ENCODE peak calls at places on chromosomes 3 and 15, in ten cellular contexts. One of them, this sample, is unnamed.

GRCh38 chr15:48415036-48415886 is 84.0 kb downstream of the DUT start:
- DNase-seq in cardiac fibroblast: peak
- DNase-seq in heart right ventricle: no peak
- DNase-seq in suprapubic skin: no peak
- DNase-seq in AG04450: no peak
- DNase-seq in ovary: no peak
- DNase-seq in endothelial cell: no peak
- DNase-seq in testis: no peak
- DNase-seq in Caco-2: no peak
- DNase-seq in heart left ventricle: no peak
- DNase-seq in this sample: no peak

GRCh38 chr3:79654019-79654418 is 113.8 kb downstream of the ROBO1 start:
- DNase-seq in cardiac fibroblast: no peak
- DNase-seq in heart right ventricle: no peak
- DNase-seq in suprapubic skin: no peak
- DNase-seq in AG04450: no peak
- DNase-seq in ovary: no peak
- DNase-seq in endothelial cell: no peak
- DNase-seq in testis: no peak
- DNase-seq in Caco-2: no peak
- DNase-seq in heart left ventricle: no peak
- DNase-seq in this sample: no peak

GRCh38 chr3:111333642-111334041 is 208.4 kb upstream of the CD96 start:
- DNase-seq in cardiac fibroblast: peak
- DNase-seq in heart right ventricle: no peak
- DNase-seq in suprapubic skin: no peak
- DNase-seq in AG04450: no peak
- DNase-seq in ovary: no peak
- DNase-seq in endothelial cell: no peak
- DNase-seq in testis: no peak
- DNase-seq in Caco-2: no peak
- DNase-seq in heart left ventricle: no peak
- DNase-seq in this sample: no peak

GRCh38 chr3:141174683-141175082 is 56.9 kb upstream of the PXYLP1 start:
- DNase-seq in cardiac fibroblast: no peak
- DNase-seq in heart right ventricle: no peak
- DNase-seq in suprapubic skin: no peak
- DNase-seq in AG04450: no peak
- DNase-seq in ovary: no peak
- DNase-seq in endothelial cell: no peak
- DNase-seq in testis: no peak
- DNase-seq in Caco-2: no peak
- DNase-seq in heart left ventricle: no peak
- DNase-seq in this sample: no peak

GRCh38 chr3:122682016-122682374 is 1.4 kb downstream of the PARP14 start:
- DNase-seq in cardiac fibroblast: no peak
- DNase-seq in heart right ventricle: no peak
- DNase-seq in suprapubic skin: no peak
- DNase-seq in AG04450: no peak
- DNase-seq in ovary: no peak
- DNase-seq in endothelial cell: no peak
- DNase-seq in testis: no peak
- DNase-seq in Caco-2: no peak
- DNase-seq in heart left ventricle: no peak
- DNase-seq in this sample: no peak

GRCh38 chr3:43872301-43872700 is 181.6 kb downstream of the ABHD5 start:
- DNase-seq in cardiac fibroblast: peak
- DNase-seq in heart right ventricle: no peak
- DNase-seq in suprapubic skin: no peak
- DNase-seq in AG04450: peak
- DNase-seq in ovary: no peak
- DNase-seq in endothelial cell: no peak
- DNase-seq in testis: no peak
- DNase-seq in Caco-2: no peak
- DNase-seq in heart left ventricle: no peak
- DNase-seq in this sample: no peak

GRCh38 chr15:66294157-66294931 is 976 bp downstream of the DIS3L start:
- DNase-seq in cardiac fibroblast: peak
- DNase-seq in heart right ventricle: no peak
- DNase-seq in suprapubic skin: no peak
- DNase-seq in AG04450: peak
- DNase-seq in ovary: peak
- DNase-seq in endothelial cell: no peak
- DNase-seq in testis: peak
- DNase-seq in Caco-2: no peak
- DNase-seq in heart left ventricle: no peak
- DNase-seq in this sample: no peak

GRCh38 chr3:148930785-148931184 is 60.6 kb upstream of the GYG1 start:
- DNase-seq in cardiac fibroblast: peak
- DNase-seq in heart right ventricle: no peak
- DNase-seq in suprapubic skin: no peak
- DNase-seq in AG04450: peak
- DNase-seq in ovary: no peak
- DNase-seq in endothelial cell: no peak
- DNase-seq in testis: no peak
- DNase-seq in Caco-2: no peak
- DNase-seq in heart left ventricle: no peak
- DNase-seq in this sample: no peak

GRCh38 chr3:86788371-86788770 is 202.6 kb downstream of the VGLL3 start:
- DNase-seq in cardiac fibroblast: peak
- DNase-seq in heart right ventricle: no peak
- DNase-seq in suprapubic skin: no peak
- DNase-seq in AG04450: no peak
- DNase-seq in ovary: no peak
- DNase-seq in endothelial cell: no peak
- DNase-seq in testis: no peak
- DNase-seq in Caco-2: no peak
- DNase-seq in heart left ventricle: no peak
- DNase-seq in this sample: no peak

GRCh38 chr3:108329087-108329486 is 32.7 kb downstream of the HHLA2 start:
- DNase-seq in cardiac fibroblast: no peak
- DNase-seq in heart right ventricle: no peak
- DNase-seq in suprapubic skin: no peak
- DNase-seq in AG04450: no peak
- DNase-seq in ovary: no peak
- DNase-seq in endothelial cell: no peak
- DNase-seq in testis: no peak
- DNase-seq in Caco-2: no peak
- DNase-seq in heart left ventricle: no peak
- DNase-seq in this sample: no peak

GRCh38 chr3:100401674-100402036 is 316 bp downstream of the LNP1 start:
- DNase-seq in cardiac fibroblast: peak
- DNase-seq in heart right ventricle: peak
- DNase-seq in suprapubic skin: peak
- DNase-seq in AG04450: no peak
- DNase-seq in ovary: no peak
- DNase-seq in endothelial cell: peak
- DNase-seq in testis: peak
- DNase-seq in Caco-2: no peak
- DNase-seq in heart left ventricle: peak
- DNase-seq in this sample: no peak

GRCh38 chr15:43404130-43404529 is 33.2 kb downstream of the TUBGCP4 start:
- DNase-seq in cardiac fibroblast: no peak
- DNase-seq in heart right ventricle: no peak
- DNase-seq in suprapubic skin: no peak
- DNase-seq in AG04450: no peak
- DNase-seq in ovary: no peak
- DNase-seq in endothelial cell: no peak
- DNase-seq in testis: no peak
- DNase-seq in Caco-2: no peak
- DNase-seq in heart left ventricle: no peak
- DNase-seq in this sample: no peak

DNA sequence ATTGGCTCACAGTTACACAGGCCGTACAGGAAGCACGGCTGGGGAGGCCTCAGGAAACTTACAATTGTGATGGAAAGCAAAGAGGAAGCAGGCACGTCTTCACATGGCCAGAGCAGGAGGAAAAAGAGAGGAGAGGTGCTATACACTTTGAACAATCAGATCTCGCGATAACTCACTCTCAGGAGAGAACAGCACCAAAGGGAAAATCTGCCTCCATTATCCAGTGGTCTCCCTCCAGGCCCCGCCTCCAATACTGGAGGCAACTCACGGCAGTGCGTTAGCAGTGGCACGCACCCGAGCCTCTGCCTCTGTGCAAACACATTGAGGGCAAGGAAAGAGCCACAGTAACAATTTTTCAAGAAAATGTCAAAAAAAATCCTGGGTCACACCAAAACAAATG is 11.0 kb downstream of the OSTN start:
- DNase-seq in cardiac fibroblast: no peak
- DNase-seq in heart right ventricle: no peak
- DNase-seq in suprapubic skin: no peak
- DNase-seq in AG04450: no peak
- DNase-seq in ovary: no peak
- DNase-seq in endothelial cell: no peak
- DNase-seq in testis: no peak
- DNase-seq in Caco-2: no peak
- DNase-seq in heart left ventricle: no peak
- DNase-seq in this sample: no peak
- TF ChIP-seq CTCF in cardiac fibroblast: no peak
- TF ChIP-seq CTCF in heart right ventricle: no peak
- TF ChIP-seq CTCF in suprapubic skin: no peak
- TF ChIP-seq CTCF in AG04450: no peak
- TF ChIP-seq CTCF in ovary: no peak
- TF ChIP-seq CTCF in endothelial cell: no peak
- TF ChIP-seq CTCF in testis: no peak
- TF ChIP-seq CTCF in Caco-2: no peak
- TF ChIP-seq CTCF in heart left ventricle: no peak
- TF ChIP-seq CTCF in this sample: no peak

GRCh38 chr15:57345584-57345983 is 30.7 kb upstream of the CGNL1 start:
- DNase-seq in cardiac fibroblast: no peak
- DNase-seq in heart right ventricle: no peak
- DNase-seq in suprapubic skin: no peak
- DNase-seq in AG04450: no peak
- DNase-seq in ovary: no peak
- DNase-seq in endothelial cell: peak
- DNase-seq in testis: no peak
- DNase-seq in Caco-2: peak
- DNase-seq in heart left ventricle: no peak
- DNase-seq in this sample: no peak
- TF ChIP-seq CTCF in cardiac fibroblast: peak
- TF ChIP-seq CTCF in heart right ventricle: no peak
- TF ChIP-seq CTCF in suprapubic skin: no peak
- TF ChIP-seq CTCF in AG04450: peak
- TF ChIP-seq CTCF in ovary: no peak
- TF ChIP-seq CTCF in endothelial cell: no peak
- TF ChIP-seq CTCF in testis: peak
- TF ChIP-seq CTCF in Caco-2: no peak
- TF ChIP-seq CTCF in heart left ventricle: no peak
- TF ChIP-seq CTCF in this sample: peak

DNA sequence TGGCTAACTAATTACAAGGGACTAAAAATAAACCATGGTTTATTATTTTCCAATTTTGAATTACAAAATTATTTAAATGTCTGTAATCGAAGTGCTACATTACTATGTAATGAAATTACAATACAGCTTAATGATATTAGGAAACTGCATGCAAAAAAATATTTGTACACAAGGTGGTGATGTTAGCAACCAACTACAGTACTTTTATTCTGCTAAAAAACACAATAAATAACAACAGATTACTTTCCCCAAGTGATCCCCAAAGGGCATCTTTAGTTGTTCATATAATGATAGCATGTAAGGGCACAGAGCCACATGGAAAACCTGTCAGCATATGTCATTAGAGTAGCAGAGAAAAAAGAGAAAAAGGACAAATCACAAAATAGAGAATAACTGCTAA is 147.5 kb upstream of the SOX2 start:
- DNase-seq in cardiac fibroblast: peak
- DNase-seq in heart right ventricle: no peak
- DNase-seq in suprapubic skin: no peak
- DNase-seq in AG04450: no peak
- DNase-seq in ovary: no peak
- DNase-seq in endothelial cell: no peak
- DNase-seq in testis: no peak
- DNase-seq in Caco-2: no peak
- DNase-seq in heart left ventricle: no peak
- DNase-seq in this sample: no peak
- TF ChIP-seq CTCF in cardiac fibroblast: peak
- TF ChIP-seq CTCF in heart right ventricle: no peak
- TF ChIP-seq CTCF in suprapubic skin: no peak
- TF ChIP-seq CTCF in AG04450: no peak
- TF ChIP-seq CTCF in ovary: no peak
- TF ChIP-seq CTCF in endothelial cell: no peak
- TF ChIP-seq CTCF in testis: peak
- TF ChIP-seq CTCF in Caco-2: no peak
- TF ChIP-seq CTCF in heart left ventricle: no peak
- TF ChIP-seq CTCF in this sample: peak

GRCh38 chr15:61118885-61119284 is 110.2 kb downstream of the RORA start:
- DNase-seq in cardiac fibroblast: no peak
- DNase-seq in heart right ventricle: no peak
- DNase-seq in suprapubic skin: no peak
- DNase-seq in AG04450: no peak
- DNase-seq in ovary: no peak
- DNase-seq in endothelial cell: no peak
- DNase-seq in testis: no peak
- DNase-seq in Caco-2: no peak
- DNase-seq in heart left ventricle: no peak
- DNase-seq in this sample: no peak
- TF ChIP-seq CTCF in cardiac fibroblast: no peak
- TF ChIP-seq CTCF in heart right ventricle: peak
- TF ChIP-seq CTCF in suprapubic skin: no peak
- TF ChIP-seq CTCF in AG04450: no peak
- TF ChIP-seq CTCF in ovary: no peak
- TF ChIP-seq CTCF in endothelial cell: no peak
- TF ChIP-seq CTCF in testis: no peak
- TF ChIP-seq CTCF in Caco-2: peak
- TF ChIP-seq CTCF in heart left ventricle: no peak
- TF ChIP-seq CTCF in this sample: peak

GRCh38 chr3:47852604-47853397 is 49.9 kb downstream of the DHX30 start:
- DNase-seq in cardiac fibroblast: no peak
- DNase-seq in heart right ventricle: no peak
- DNase-seq in suprapubic skin: no peak
- DNase-seq in AG04450: no peak
- DNase-seq in ovary: no peak
- DNase-seq in endothelial cell: no peak
- DNase-seq in testis: no peak
- DNase-seq in Caco-2: no peak
- DNase-seq in heart left ventricle: no peak
- DNase-seq in this sample: peak
- TF ChIP-seq CTCF in cardiac fibroblast: no peak
- TF ChIP-seq CTCF in heart right ventricle: no peak
- TF ChIP-seq CTCF in suprapubic skin: no peak
- TF ChIP-seq CTCF in AG04450: no peak
- TF ChIP-seq CTCF in ovary: no peak
- TF ChIP-seq CTCF in endothelial cell: no peak
- TF ChIP-seq CTCF in testis: no peak
- TF ChIP-seq CTCF in Caco-2: no peak
- TF ChIP-seq CTCF in heart left ventricle: no peak
- TF ChIP-seq CTCF in this sample: peak

GRCh38 chr3:146594843-146595482 is 10.2 kb downstream of the PLSCR5 start:
- DNase-seq in cardiac fibroblast: peak
- DNase-seq in heart right ventricle: no peak
- DNase-seq in suprapubic skin: no peak
- DNase-seq in AG04450: no peak
- DNase-seq in ovary: no peak
- DNase-seq in endothelial cell: no peak
- DNase-seq in testis: no peak
- DNase-seq in Caco-2: no peak
- DNase-seq in heart left ventricle: no peak
- DNase-seq in this sample: no peak
- TF ChIP-seq CTCF in cardiac fibroblast: peak
- TF ChIP-seq CTCF in heart right ventricle: peak
- TF ChIP-seq CTCF in suprapubic skin: peak
- TF ChIP-seq CTCF in AG04450: peak
- TF ChIP-seq CTCF in ovary: no peak
- TF ChIP-seq CTCF in endothelial cell: peak
- TF ChIP-seq CTCF in testis: peak
- TF ChIP-seq CTCF in Caco-2: peak
- TF ChIP-seq CTCF in heart left ventricle: peak
- TF ChIP-seq CTCF in this sample: peak